ENCODE peak calls at places on chromosomes 4 and X, in nine cellular contexts. S is B cell, J is astrocyte of the cerebellum, M is stomach, G is HEK293T, X is NCI-H2029, W is activated T-helper 1 cell treated with Interleukin-2 at 50 U/mL for 16 hours, D is T-helper 9 cell, Y is Daoy. T is an unnamed sample.

GRCh38 chr4:52014903-52015302 is 5.3 kb downstream of the LRRC66 start:
- DNase-seq in S (no peak), J (no peak), M (no peak), G (no peak), X (no peak), W (no peak), D (no peak), Y (no peak), T (no peak)

GRCh38 chrX:24672701-24673190 is 21.0 kb upstream of the POLA1 start:
- DNase-seq in S (no peak), J (no peak), M (no peak), G (no peak), X (no peak), W (no peak), D (no peak), Y (no peak), T (no peak)

GRCh38 chr4:26611879-26612278 is 28.0 kb downstream of the TBC1D19 start:
- DNase-seq in S (no peak), J (no peak), M (no peak), G (no peak), X (no peak), W (no peak), D (no peak), Y (no peak), T (no peak)

GRCh38 chr4:40325406-40326019 is 9.6 kb upstream of the CHRNA9 start:
- DNase-seq in S (peak; percentile 79), J (no peak), M (no peak), G (peak; percentile 48), X (peak; percentile 57), W (no peak), D (peak; percentile 36), Y (peak; percentile 55), T (no peak)

GRCh38 chr4:26647523-26648224 is 63.8 kb downstream of the TBC1D19 start:
- DNase-seq in S (no peak), J (no peak), M (no peak), G (no peak), X (no peak), W (no peak), D (no peak), Y (no peak), T (no peak)

GRCh38 chr4:181301735-181302380 is 941.3 kb upstream of the TENM3 start:
- DNase-seq in S (no peak), J (no peak), M (peak; percentile 59), G (peak; percentile 34), X (peak; percentile 35), W (no peak), D (no peak), Y (peak; percentile 56), T (no peak)

GRCh38 chrX:53678667-53679066 is 7.9 kb downstream of the HUWE1 start:
- DNase-seq in S (no peak), J (no peak), M (no peak), G (no peak), X (no peak), W (no peak), D (no peak), Y (no peak), T (no peak)

GRCh38 chr4:142091085-142091513 is 454.7 kb downstream of the IL15 start:
- DNase-seq in S (no peak), J (peak; percentile 96), M (no peak), G (no peak), X (no peak), W (no peak), D (no peak), Y (peak; percentile 39), T (no peak)

GRCh38 chr4:109411964-109412363 is 21.7 kb upstream of the SEC24B start:
- DNase-seq in S (no peak), J (no peak), M (peak; percentile 49), G (no peak), X (no peak), W (no peak), D (no peak), Y (no peak), T (no peak)

GRCh38 chrX:66005832-66006449 is 33.9 kb downstream of the VSIG4 start:
- DNase-seq in S (no peak), J (no peak), M (no peak), G (no peak), X (no peak), W (no peak), D (no peak), Y (no peak), T (no peak)

GRCh38 chr4:8886625-8887406 is 15.2 kb upstream of the HMX1 start:
- DNase-seq in S (no peak), J (no peak), M (no peak), G (no peak), X (no peak), W (no peak), D (no peak), Y (no peak), T (no peak)

GRCh38 chrX:45862801-45863200 is 662.1 kb upstream of the DIPK2B start:
- DNase-seq in S (no peak), J (no peak), M (no peak), G (no peak), X (no peak), W (no peak), D (no peak), Y (no peak), T (no peak)

GRCh38 chrX:115268421-115268820 is 21.1 kb upstream of the LUZP4 start:
- DNase-seq in S (no peak), J (no peak), M (no peak), G (peak; percentile 29), X (no peak), W (no peak), D (no peak), Y (no peak), T (no peak)

GRCh38 chrX:154892263-154892662 is 6.1 kb downstream of the F8A1 start:
- DNase-seq in S (no peak), J (no peak), M (no peak), G (no peak), X (no peak), W (no peak), D (no peak), Y (no peak), T (no peak)

GRCh38 chrX:68830486-68831404 is 1.9 kb downstream of the EFNB1 start:
- DNase-seq in S (no peak), J (no peak), M (no peak), G (no peak), X (no peak), W (no peak), D (no peak), Y (no peak), T (no peak)

GRCh38 chrX:110442631-110443030 is 84.0 kb downstream of the RTL9 start:
- DNase-seq in S (no peak), J (no peak), M (no peak), G (peak; percentile 70), X (no peak), W (no peak), D (no peak), Y (peak; percentile 34), T (no peak)

GRCh38 chr4:15506464-15506863 is 36.8 kb downstream of the CC2D2A start:
- DNase-seq in S (no peak), J (peak; percentile 13), M (no peak), G (no peak), X (no peak), W (no peak), D (no peak), Y (peak; percentile 5), T (no peak)

GRCh38 chr4:145734576-145735329 is 54.8 kb downstream of the C4orf51 start:
- DNase-seq in S (no peak), J (peak; percentile 92), M (peak; percentile 62), G (no peak), X (no peak), W (no peak), D (no peak), Y (peak; percentile 93), T (no peak)

GRCh38 chrX:12770440-12770839 is 20.8 kb upstream of the PRPS2 start:
- DNase-seq in S (no peak), J (no peak), M (no peak), G (peak; percentile 17), X (no peak), W (no peak), D (no peak), Y (peak; percentile 3), T (no peak)

GRCh38 chrX:153449306-153450113 is 3.7 kb upstream of the TREX2 start:
- DNase-seq in S (no peak), J (no peak), M (no peak), G (no peak), X (no peak), W (no peak), D (no peak), Y (no peak), T (no peak)

GRCh38 chr4:23789765-23790164 is 100.1 kb downstream of the PPARGC1A start:
- DNase-seq in S (no peak), J (peak; percentile 32), M (no peak), G (no peak), X (no peak), W (no peak), D (no peak), Y (peak; percentile 51), T (no peak)

GRCh38 chr4:83107636-83108035 is 6.9 kb downstream of the PLAC8 start:
- DNase-seq in S (no peak), J (no peak), M (no peak), G (no peak), X (no peak), W (no peak), D (no peak), Y (no peak), T (no peak)

GRCh38 chr4:38950159-38950558 is 82.0 kb downstream of the TMEM156 start:
- DNase-seq in S (no peak), J (no peak), M (no peak), G (no peak), X (no peak), W (no peak), D (no peak), Y (no peak), T (no peak)

GRCh38 chrX:71111141-71111843 is at the start of gene IL2RG:
- DNase-seq in S (peak; percentile 85), J (no peak), M (peak; percentile 46), G (no peak), X (no peak), W (peak; percentile 65), D (peak; percentile 72), Y (no peak), T (no peak)

GRCh38 chr4:7652906-7653305 is 218.2 kb upstream of the PSAPL1 start:
- DNase-seq in S (no peak), J (no peak), M (no peak), G (no peak), X (no peak), W (no peak), D (no peak), Y (no peak), T (no peak)

GRCh38 chr4:105765690-105766407 is 57.3 kb downstream of the GSTCD start:
- DNase-seq in S (no peak), J (peak; percentile 86), M (no peak), G (peak; percentile 6), X (no peak), W (no peak), D (no peak), Y (peak; percentile 75), T (peak; percentile 40)

GRCh38 chr4:48979897-48980579 is 6.0 kb upstream of the CWH43 start:
- DNase-seq in S (no peak), J (no peak), M (no peak), G (no peak), X (no peak), W (no peak), D (no peak), Y (no peak), T (no peak)

GRCh38 chrX:65407157-65407626 is 127.4 kb downstream of the LAS1L start:
- DNase-seq in S (no peak), J (no peak), M (no peak), G (no peak), X (no peak), W (no peak), D (no peak), Y (no peak), T (no peak)

GRCh38 chr4:13705521-13706035 is 78.1 kb upstream of the BOD1L1 start:
- DNase-seq in S (no peak), J (no peak), M (no peak), G (no peak), X (peak; percentile 75), W (no peak), D (no peak), Y (peak; percentile 21), T (no peak)

GRCh38 chr4:179671609-179672008 is 2229.4 kb upstream of the AGA start:
- DNase-seq in S (no peak), J (no peak), M (no peak), G (no peak), X (no peak), W (no peak), D (no peak), Y (no peak), T (no peak)

GRCh38 chr4:160026720-160027119 is 923.8 kb downstream of the RAPGEF2 start:
- DNase-seq in S (no peak), J (peak; percentile 5), M (no peak), G (no peak), X (no peak), W (no peak), D (no peak), Y (peak; percentile 56), T (no peak)

T was measured in brain pericyte.